ENCODE peak calls at places on chromosome 13, in eight cellular contexts. One of them, this sample, is unnamed.

GRCh38 chr13:27792393-27793218 is at the start of gene GSX1:
- DNase-seq in WERI-Rb-1: no peak
- DNase-seq in iPS DF 6.9: no peak
- DNase-seq in IMR-90: peak; percentile 63
- DNase-seq in RWPE1: peak; percentile 71
- DNase-seq in mesenchymal stem cell: peak; percentile 73
- DNase-seq in CD4-positive, alpha-beta T cell: peak; percentile 25
- DNase-seq in transverse colon: peak; percentile 52
- DNase-seq in this sample: no peak

GRCh38 chr13:78934336-78934735 is 275.4 kb upstream of the OBI1 start:
- DNase-seq in WERI-Rb-1: no peak
- DNase-seq in iPS DF 6.9: no peak
- DNase-seq in IMR-90: no peak
- DNase-seq in RWPE1: no peak
- DNase-seq in mesenchymal stem cell: no peak
- DNase-seq in CD4-positive, alpha-beta T cell: no peak
- DNase-seq in transverse colon: no peak
- DNase-seq in this sample: no peak

GRCh38 chr13:58926858-58927257 is 1236.9 kb downstream of the DIAPH3 start:
- DNase-seq in WERI-Rb-1: no peak
- DNase-seq in iPS DF 6.9: no peak
- DNase-seq in IMR-90: no peak
- DNase-seq in RWPE1: no peak
- DNase-seq in mesenchymal stem cell: no peak
- DNase-seq in CD4-positive, alpha-beta T cell: no peak
- DNase-seq in transverse colon: no peak
- DNase-seq in this sample: no peak

GRCh38 chr13:100533588-100534041 is 55.0 kb downstream of the GGACT start:
- DNase-seq in WERI-Rb-1: no peak
- DNase-seq in iPS DF 6.9: no peak
- DNase-seq in IMR-90: no peak
- DNase-seq in RWPE1: no peak
- DNase-seq in mesenchymal stem cell: no peak
- DNase-seq in CD4-positive, alpha-beta T cell: no peak
- DNase-seq in transverse colon: no peak
- DNase-seq in this sample: no peak

GRCh38 chr13:97018029-97018819 is 23.9 kb upstream of the OXGR1 start:
- DNase-seq in WERI-Rb-1: peak; percentile 52
- DNase-seq in iPS DF 6.9: no peak
- DNase-seq in IMR-90: peak; percentile 61
- DNase-seq in RWPE1: peak; percentile 38
- DNase-seq in mesenchymal stem cell: peak; percentile 71
- DNase-seq in CD4-positive, alpha-beta T cell: no peak
- DNase-seq in transverse colon: peak; percentile 14
- DNase-seq in this sample: no peak

GRCh38 chr13:97058896-97059295 is 64.6 kb upstream of the OXGR1 start:
- DNase-seq in WERI-Rb-1: no peak
- DNase-seq in iPS DF 6.9: no peak
- DNase-seq in IMR-90: no peak
- DNase-seq in RWPE1: no peak
- DNase-seq in mesenchymal stem cell: no peak
- DNase-seq in CD4-positive, alpha-beta T cell: no peak
- DNase-seq in transverse colon: no peak
- DNase-seq in this sample: no peak

GRCh38 chr13:109785892-109786450 is 412 bp downstream of the IRS2 start:
- DNase-seq in WERI-Rb-1: no peak
- DNase-seq in iPS DF 6.9: no peak
- DNase-seq in IMR-90: no peak
- DNase-seq in RWPE1: no peak
- DNase-seq in mesenchymal stem cell: no peak
- DNase-seq in CD4-positive, alpha-beta T cell: no peak
- DNase-seq in transverse colon: no peak
- DNase-seq in this sample: no peak

GRCh38 chr13:84896128-84896527 is 903.1 kb downstream of the SLITRK6 start:
- DNase-seq in WERI-Rb-1: peak; percentile 66
- DNase-seq in iPS DF 6.9: peak; percentile 27
- DNase-seq in IMR-90: peak; percentile 61
- DNase-seq in RWPE1: peak; percentile 13
- DNase-seq in mesenchymal stem cell: peak; percentile 67
- DNase-seq in CD4-positive, alpha-beta T cell: no peak
- DNase-seq in transverse colon: peak; percentile 11
- DNase-seq in this sample: no peak

GRCh38 chr13:79194272-79194671 is 211.8 kb downstream of the RBM26 start:
- DNase-seq in WERI-Rb-1: no peak
- DNase-seq in iPS DF 6.9: no peak
- DNase-seq in IMR-90: no peak
- DNase-seq in RWPE1: no peak
- DNase-seq in mesenchymal stem cell: no peak
- DNase-seq in CD4-positive, alpha-beta T cell: peak; percentile 9
- DNase-seq in transverse colon: peak; percentile 8
- DNase-seq in this sample: no peak

GRCh38 chr13:66618702-66619101 is 611.4 kb downstream of the PCDH9 start:
- DNase-seq in WERI-Rb-1: no peak
- DNase-seq in iPS DF 6.9: no peak
- DNase-seq in IMR-90: peak; percentile 63
- DNase-seq in RWPE1: peak; percentile 38
- DNase-seq in mesenchymal stem cell: peak; percentile 60
- DNase-seq in CD4-positive, alpha-beta T cell: no peak
- DNase-seq in transverse colon: no peak
- DNase-seq in this sample: no peak

GRCh38 chr13:97976551-97977375 is 23.3 kb downstream of the IPO5 start:
- DNase-seq in WERI-Rb-1: peak; percentile 42
- DNase-seq in iPS DF 6.9: no peak
- DNase-seq in IMR-90: no peak
- DNase-seq in RWPE1: peak; percentile 36
- DNase-seq in mesenchymal stem cell: peak; percentile 39
- DNase-seq in CD4-positive, alpha-beta T cell: no peak
- DNase-seq in transverse colon: peak; percentile 16
- DNase-seq in this sample: no peak

GRCh38 chr13:44305845-44306244 is 67.8 kb upstream of the SERP2 start:
- DNase-seq in WERI-Rb-1: no peak
- DNase-seq in iPS DF 6.9: no peak
- DNase-seq in IMR-90: peak; percentile 67
- DNase-seq in RWPE1: no peak
- DNase-seq in mesenchymal stem cell: peak; percentile 37
- DNase-seq in CD4-positive, alpha-beta T cell: no peak
- DNase-seq in transverse colon: no peak
- DNase-seq in this sample: no peak

GRCh38 chr13:42039457-42039945 is 8.9 kb upstream of the DGKH start:
- DNase-seq in WERI-Rb-1: no peak
- DNase-seq in iPS DF 6.9: no peak
- DNase-seq in IMR-90: no peak
- DNase-seq in RWPE1: peak; percentile 25
- DNase-seq in mesenchymal stem cell: no peak
- DNase-seq in CD4-positive, alpha-beta T cell: no peak
- DNase-seq in transverse colon: no peak
- DNase-seq in this sample: no peak

GRCh38 chr13:63614874-63615612 is 2199.4 kb upstream of the PCDH20 start:
- DNase-seq in WERI-Rb-1: no peak
- DNase-seq in iPS DF 6.9: no peak
- DNase-seq in IMR-90: peak; percentile 69
- DNase-seq in RWPE1: no peak
- DNase-seq in mesenchymal stem cell: no peak
- DNase-seq in CD4-positive, alpha-beta T cell: no peak
- DNase-seq in transverse colon: no peak
- DNase-seq in this sample: no peak

GRCh38 chr13:79932556-79932955 is 408.4 kb downstream of the SPRY2 start:
- DNase-seq in WERI-Rb-1: no peak
- DNase-seq in iPS DF 6.9: no peak
- DNase-seq in IMR-90: no peak
- DNase-seq in RWPE1: no peak
- DNase-seq in mesenchymal stem cell: no peak
- DNase-seq in CD4-positive, alpha-beta T cell: no peak
- DNase-seq in transverse colon: no peak
- DNase-seq in this sample: no peak

GRCh38 chr13:93776936-93777335 is 550.3 kb downstream of the GPC6 start:
- DNase-seq in WERI-Rb-1: no peak
- DNase-seq in iPS DF 6.9: no peak
- DNase-seq in IMR-90: peak; percentile 49
- DNase-seq in RWPE1: no peak
- DNase-seq in mesenchymal stem cell: no peak
- DNase-seq in CD4-positive, alpha-beta T cell: no peak
- DNase-seq in transverse colon: no peak
- DNase-seq in this sample: no peak

GRCh38 chr13:114147803-114148520 is 15.5 kb upstream of the RASA3 start:
- DNase-seq in WERI-Rb-1: no peak
- DNase-seq in iPS DF 6.9: no peak
- DNase-seq in IMR-90: no peak
- DNase-seq in RWPE1: no peak
- DNase-seq in mesenchymal stem cell: no peak
- DNase-seq in CD4-positive, alpha-beta T cell: no peak
- DNase-seq in transverse colon: no peak
- DNase-seq in this sample: no peak

GRCh38 chr13:99133848-99134247 is 66.8 kb upstream of the UBAC2 start:
- DNase-seq in WERI-Rb-1: no peak
- DNase-seq in iPS DF 6.9: no peak
- DNase-seq in IMR-90: no peak
- DNase-seq in RWPE1: no peak
- DNase-seq in mesenchymal stem cell: no peak
- DNase-seq in CD4-positive, alpha-beta T cell: no peak
- DNase-seq in transverse colon: no peak
- DNase-seq in this sample: no peak

GRCh38 chr13:34044660-34045080 is 226.7 kb downstream of the RFC3 start:
- DNase-seq in WERI-Rb-1: no peak
- DNase-seq in iPS DF 6.9: no peak
- DNase-seq in IMR-90: peak; percentile 33
- DNase-seq in RWPE1: peak; percentile 59
- DNase-seq in mesenchymal stem cell: peak; percentile 61
- DNase-seq in CD4-positive, alpha-beta T cell: no peak
- DNase-seq in transverse colon: no peak
- DNase-seq in this sample: no peak

GRCh38 chr13:34046457-34046856 is 228.5 kb downstream of the RFC3 start:
- DNase-seq in WERI-Rb-1: no peak
- DNase-seq in iPS DF 6.9: no peak
- DNase-seq in IMR-90: no peak
- DNase-seq in RWPE1: no peak
- DNase-seq in mesenchymal stem cell: no peak
- DNase-seq in CD4-positive, alpha-beta T cell: no peak
- DNase-seq in transverse colon: no peak
- DNase-seq in this sample: no peak

GRCh38 chr13:34044041-34044440 is 226.1 kb downstream of the RFC3 start:
- DNase-seq in WERI-Rb-1: no peak
- DNase-seq in iPS DF 6.9: no peak
- DNase-seq in IMR-90: no peak
- DNase-seq in RWPE1: no peak
- DNase-seq in mesenchymal stem cell: no peak
- DNase-seq in CD4-positive, alpha-beta T cell: no peak
- DNase-seq in transverse colon: no peak
- DNase-seq in this sample: no peak

GRCh38 chr13:34048652-34049051 is 230.7 kb downstream of the RFC3 start:
- DNase-seq in WERI-Rb-1: no peak
- DNase-seq in iPS DF 6.9: no peak
- DNase-seq in IMR-90: no peak
- DNase-seq in RWPE1: peak; percentile 22
- DNase-seq in mesenchymal stem cell: no peak
- DNase-seq in CD4-positive, alpha-beta T cell: no peak
- DNase-seq in transverse colon: no peak
- DNase-seq in this sample: no peak
- H3K27ac ChIP-seq in WERI-Rb-1: no peak overlapping the region
- H3K27ac ChIP-seq in iPS DF 6.9: no peak overlapping the region
- H3K27ac ChIP-seq in IMR-90: no peak overlapping the region
- H3K27ac ChIP-seq in RWPE1: no peak overlapping the region
- H3K27ac ChIP-seq in mesenchymal stem cell: no peak overlapping the region
- H3K27ac ChIP-seq in CD4-positive, alpha-beta T cell: no peak overlapping the region
- H3K27ac ChIP-seq in transverse colon: no peak overlapping the region
- H3K27ac ChIP-seq in this sample: no peak overlapping the region

DNA sequence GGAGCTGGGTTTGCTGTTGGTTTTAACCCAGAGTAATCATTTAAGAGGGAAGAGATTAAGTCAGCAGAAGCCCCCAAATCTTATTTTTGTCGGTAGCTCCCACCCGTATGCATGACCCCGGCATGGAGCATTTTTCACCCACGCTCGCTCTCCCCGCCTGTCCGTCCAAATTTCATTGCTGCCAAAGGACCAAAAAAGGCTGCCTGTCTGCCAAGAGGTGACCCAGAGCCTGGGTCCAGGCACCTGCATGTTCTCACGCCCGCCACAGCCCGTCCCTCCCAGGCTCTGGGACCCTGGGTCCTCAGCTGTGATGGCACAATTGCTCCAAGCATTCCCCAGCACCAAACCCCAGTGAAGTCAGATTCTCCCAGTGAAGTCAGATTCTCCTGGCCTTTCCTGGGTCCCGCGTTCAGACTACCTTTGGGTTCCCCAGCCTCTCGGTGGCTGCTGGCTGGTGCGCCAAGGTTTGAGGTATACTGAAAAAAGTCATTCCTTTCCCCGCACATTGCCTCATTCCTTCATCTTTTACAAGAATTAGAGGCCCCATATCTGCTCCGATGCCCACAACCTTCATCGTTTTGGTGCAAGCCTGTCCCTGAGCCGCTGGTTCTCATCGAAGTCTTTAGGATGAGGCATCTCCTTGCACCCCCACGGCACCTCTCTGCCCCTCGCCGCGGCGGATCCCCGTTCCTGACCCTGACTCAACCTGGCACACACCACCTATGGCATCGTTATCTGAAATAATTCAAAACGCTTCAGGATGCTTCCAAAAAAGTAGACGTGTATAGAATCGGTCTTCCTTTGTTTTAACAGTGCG is 59.3 kb upstream of the F7 start:
- DNase-seq in WERI-Rb-1: no peak
- DNase-seq in iPS DF 6.9: no peak
- DNase-seq in IMR-90: no peak
- DNase-seq in RWPE1: no peak
- DNase-seq in mesenchymal stem cell: no peak
- DNase-seq in CD4-positive, alpha-beta T cell: no peak
- DNase-seq in transverse colon: no peak
- DNase-seq in this sample: no peak
- H3K27ac ChIP-seq in WERI-Rb-1: no peak overlapping the region
- H3K27ac ChIP-seq in iPS DF 6.9: no peak overlapping the region
- H3K27ac ChIP-seq in IMR-90: no peak overlapping the region
- H3K27ac ChIP-seq in RWPE1: no peak overlapping the region
- H3K27ac ChIP-seq in mesenchymal stem cell: no peak overlapping the region
- H3K27ac ChIP-seq in CD4-positive, alpha-beta T cell: no peak overlapping the region
- H3K27ac ChIP-seq in transverse colon: no peak overlapping the region
- H3K27ac ChIP-seq in this sample: peak overlapping the region; percentile 82

GRCh38 chr13:49635599-49636433 is 7.5 kb downstream of the ARL11 start:
- DNase-seq in WERI-Rb-1: no peak
- DNase-seq in iPS DF 6.9: no peak
- DNase-seq in IMR-90: peak; percentile 43
- DNase-seq in RWPE1: no peak
- DNase-seq in mesenchymal stem cell: peak; percentile 47
- DNase-seq in CD4-positive, alpha-beta T cell: peak; percentile 33
- DNase-seq in transverse colon: no peak
- DNase-seq in this sample: no peak
- H3K27ac ChIP-seq in WERI-Rb-1: no peak overlapping the region
- H3K27ac ChIP-seq in iPS DF 6.9: no peak overlapping the region
- H3K27ac ChIP-seq in IMR-90: no peak overlapping the region
- H3K27ac ChIP-seq in RWPE1: no peak overlapping the region
- H3K27ac ChIP-seq in mesenchymal stem cell: no peak overlapping the region
- H3K27ac ChIP-seq in CD4-positive, alpha-beta T cell: no peak overlapping the region
- H3K27ac ChIP-seq in transverse colon: no peak overlapping the region
- H3K27ac ChIP-seq in this sample: no peak overlapping the region

DNA sequence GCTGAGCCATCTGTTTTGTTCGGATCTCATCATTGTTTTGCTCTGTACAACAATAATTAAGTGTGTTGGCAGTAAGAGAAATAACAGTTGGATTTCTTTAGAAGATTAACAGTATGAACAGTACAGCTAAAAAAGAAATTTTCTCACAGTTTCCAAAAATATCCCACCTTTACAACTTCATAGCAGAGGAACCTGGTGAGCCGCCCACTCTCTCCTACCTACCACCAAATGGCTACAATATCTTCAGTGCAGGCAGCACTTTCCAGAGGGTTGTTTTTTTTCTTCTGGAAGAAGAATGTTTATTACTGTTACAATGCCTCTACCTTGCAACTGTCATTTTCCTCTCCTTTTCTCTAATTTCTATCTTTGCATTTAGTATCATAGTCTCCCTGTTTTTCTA is 1577.5 kb upstream of the PRR20A start:
- DNase-seq in WERI-Rb-1: no peak
- DNase-seq in iPS DF 6.9: no peak
- DNase-seq in IMR-90: no peak
- DNase-seq in RWPE1: no peak
- DNase-seq in mesenchymal stem cell: no peak
- DNase-seq in CD4-positive, alpha-beta T cell: no peak
- DNase-seq in transverse colon: no peak
- DNase-seq in this sample: no peak
- H3K27ac ChIP-seq in WERI-Rb-1: no peak overlapping the region
- H3K27ac ChIP-seq in iPS DF 6.9: no peak overlapping the region
- H3K27ac ChIP-seq in IMR-90: no peak overlapping the region
- H3K27ac ChIP-seq in RWPE1: no peak overlapping the region
- H3K27ac ChIP-seq in mesenchymal stem cell: no peak overlapping the region
- H3K27ac ChIP-seq in CD4-positive, alpha-beta T cell: no peak overlapping the region
- H3K27ac ChIP-seq in transverse colon: no peak overlapping the region
- H3K27ac ChIP-seq in this sample: no peak overlapping the region

This sample was measured in caudate nucleus.